ENCODE peak calls at places on chromosome 1, in five cellular contexts. M, L, I, K and C are unnamed samples.
A peak's percentile ranks its signal among the peaks of the same experiment; 100 is the strongest.

GRCh38 chr1:236148471-236148847 is 6.1 kb downstream of the GPR137B start:
- DNase-seq in M (no peak), L (no peak), I (no peak), K (no peak), C (no peak)

GRCh38 chr1:31760422-31760900 is 3.7 kb downstream of the ADGRB2 start:
- DNase-seq in M (no peak), L (peak; percentile 84), I (peak; percentile 22), K (peak; percentile 59), C (no peak)

GRCh38 chr1:3467096-3468036 is 12.9 kb downstream of the ARHGEF16 start:
- DNase-seq in M (no peak), L (no peak), I (no peak), K (peak; percentile 25), C (no peak)

GRCh38 chr1:38781872-38782617 is 77.5 kb downstream of the RRAGC start:
- DNase-seq in M (no peak), L (no peak), I (no peak), K (no peak), C (no peak)

GRCh38 chr1:148318123-148318899 is 164.8 kb downstream of the PPIAL4G start:
- DNase-seq in M (no peak), L (no peak), I (peak; percentile 56), K (no peak), C (peak; percentile 89)

GRCh38 chr1:25562101-25562927 is 18.9 kb downstream of the LDLRAP1 start:
- DNase-seq in M (peak; percentile 28), L (no peak), I (peak; percentile 91), K (no peak), C (no peak)

GRCh38 chr1:248884632-248885295 is 21.3 kb upstream of the PGBD2 start:
- DNase-seq in M (no peak), L (no peak), I (no peak), K (no peak), C (no peak)

GRCh38 chr1:66231162-66232077 is 302.5 kb upstream of the SGIP1 start:
- DNase-seq in M (no peak), L (no peak), I (no peak), K (no peak), C (no peak)

GRCh38 chr1:112807117-112807516 is 92.0 kb upstream of the PPM1J start:
- DNase-seq in M (no peak), L (no peak), I (no peak), K (no peak), C (no peak)

GRCh38 chr1:193283026-193283425 is 96.6 kb upstream of the B3GALT2 start:
- DNase-seq in M (no peak), L (peak; percentile 69), I (no peak), K (no peak), C (no peak)

GRCh38 chr1:15323351-15323988 is 76.4 kb downstream of the FHAD1 start:
- DNase-seq in M (no peak), L (peak; percentile 90), I (peak; percentile 67), K (peak; percentile 78), C (no peak)

GRCh38 chr1:108612496-108612895 is 48.4 kb downstream of the HENMT1 start:
- DNase-seq in M (no peak), L (no peak), I (no peak), K (no peak), C (no peak)

GRCh38 chr1:172382949-172383348 is 37.5 kb upstream of the C1orf105 start:
- DNase-seq in M (no peak), L (no peak), I (no peak), K (no peak), C (no peak)

GRCh38 chr1:101275672-101276071 is 38.9 kb downstream of the S1PR1 start:
- DNase-seq in M (no peak), L (no peak), I (no peak), K (no peak), C (peak; percentile 55)

GRCh38 chr1:204359131-204359473 is 627 bp downstream of the PLEKHA6 start:
- DNase-seq in M (no peak), L (peak; percentile 65), I (no peak), K (no peak), C (no peak)

GRCh38 chr1:178376008-178376407 is 120.8 kb downstream of the CLEC20A start:
- DNase-seq in M (no peak), L (peak; percentile 47), I (no peak), K (no peak), C (no peak)

GRCh38 chr1:15153184-15153841 is at the start of gene TMEM51:
- DNase-seq in M (no peak), L (peak; percentile 93), I (no peak), K (peak; percentile 93), C (no peak)

GRCh38 chr1:157279157-157280140 is 141.3 kb upstream of the ETV3 start:
- DNase-seq in M (no peak), L (peak; percentile 35), I (no peak), K (no peak), C (peak; percentile 91)

GRCh38 chr1:225917536-225917935 is 6.5 kb downstream of the PYCR2 start:
- DNase-seq in M (no peak), L (no peak), I (no peak), K (no peak), C (no peak)

GRCh38 chr1:7717769-7718368 is 53.2 kb upstream of the VAMP3 start:
- DNase-seq in M (no peak), L (peak; percentile 56), I (no peak), K (no peak), C (no peak)

GRCh38 chr1:25527946-25528595 is 15.3 kb upstream of the LDLRAP1 start:
- DNase-seq in M (no peak), L (no peak), I (no peak), K (no peak), C (no peak)

GRCh38 chr1:215529111-215529510 is 38.0 kb upstream of the KCTD3 start:
- DNase-seq in M (no peak), L (no peak), I (no peak), K (no peak), C (no peak)

GRCh38 chr1:43214465-43215444 is 42.6 kb downstream of the CFAP57 start:
- DNase-seq in M (no peak), L (no peak), I (no peak), K (no peak), C (no peak)

GRCh38 chr1:24308365-24309015 is 10.7 kb upstream of the GRHL3 start:
- DNase-seq in M (no peak), L (peak; percentile 90), I (no peak), K (no peak), C (no peak)

GRCh38 chr1:46188295-46189030 is 9.8 kb downstream of the POMGNT1 start:
- DNase-seq in M (no peak), L (peak; percentile 58), I (no peak), K (no peak), C (no peak)

GRCh38 chr1:28450561-28450960 is 55.3 kb upstream of the RCC1 start:
- DNase-seq in M (no peak), L (no peak), I (no peak), K (no peak), C (no peak)

GRCh38 chr1:2346691-2347408 is 44.5 kb downstream of the MORN1 start:
- DNase-seq in M (no peak), L (no peak), I (no peak), K (peak; percentile 16), C (no peak)

GRCh38 chr1:217026506-217026905 is 303.3 kb upstream of the ESRRG start:
- DNase-seq in M (no peak), L (no peak), I (no peak), K (no peak), C (no peak)

GRCh38 chr1:42816600-42817439 is at the start of the genes ERMAP and SVBP:
- DNase-seq in M (peak; percentile 63), L (peak; percentile 98), I (peak; percentile 93), K (peak; percentile 96), C (peak; percentile 97)

GRCh38 chr1:221712198-221712684 is 29.6 kb downstream of the DUSP10 start:
- DNase-seq in M (no peak), L (no peak), I (peak; percentile 74), K (no peak), C (no peak)

GRCh38 chr1:15197591-15198447 is 44.3 kb downstream of the TMEM51 start:
- DNase-seq in M (no peak), L (no peak), I (no peak), K (no peak), C (no peak)

GRCh38 chr1:237672748-237673147 is 218.0 kb downstream of the ZP4 start:
- DNase-seq in M (no peak), L (no peak), I (no peak), K (no peak), C (no peak)

GRCh38 chr1:212699839-212700596 is at the start of gene BATF3:
- DNase-seq in M (peak; percentile 9), L (peak; percentile 75), I (peak; percentile 38), K (peak; percentile 40), C (no peak)

GRCh38 chr1:75765697-75766355 is 20.2 kb upstream of the RABGGTB start:
- DNase-seq in M (no peak), L (no peak), I (no peak), K (no peak), C (no peak)

GRCh38 chr1:234605983-234606730 is 3.8 kb downstream of the IRF2BP2 start:
- DNase-seq in M (no peak), L (no peak), I (peak; percentile 64), K (peak; percentile 59), C (no peak)

DNA sequence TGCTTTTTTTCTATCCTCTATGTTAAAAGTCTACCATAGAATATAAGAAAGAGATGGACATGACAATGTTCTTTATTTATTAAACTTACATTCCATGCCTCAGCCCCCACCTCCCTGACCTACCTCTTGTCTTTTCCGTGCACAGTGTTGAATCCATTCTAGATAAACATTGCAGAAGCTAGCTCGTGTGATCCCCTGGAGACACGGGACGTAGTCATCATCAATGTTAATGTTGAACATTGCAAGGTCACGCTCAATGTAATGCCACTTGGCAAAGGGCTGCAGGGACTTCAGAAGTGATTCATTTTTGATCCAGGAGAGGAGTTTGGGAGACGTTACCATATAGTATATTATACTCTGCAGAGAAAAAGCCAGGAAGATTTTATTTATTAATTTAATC is 66.4 kb downstream of the NTPCR start:
- DNase-seq in M (no peak), L (no peak), I (no peak), K (no peak), C (no peak)
- H3K36me3 ChIP-seq in M (no peaks in the 10 kb centered on the region), L (no peaks in the 10 kb centered on the region), I (no peaks in the 10 kb centered on the region), K (no peaks in the 10 kb centered on the region), C (no peaks in the 10 kb centered on the region)

GRCh38 chr1:232630047-232630893 is at the start of gene SIPA1L2:
- DNase-seq in M (peak; percentile 53), L (peak; percentile 98), I (peak; percentile 84), K (peak; percentile 96), C (peak; percentile 94)

GRCh38 chr1:232630894-232631195 is 912 bp upstream of the SIPA1L2 start:
- DNase-seq in M (no peak), L (no peak), I (no peak), K (no peak), C (no peak)

GRCh38 chr1:232627645-232628334 is 2.1 kb downstream of the SIPA1L2 start:
- DNase-seq in M (no peak), L (peak; percentile 59), I (peak; percentile 60), K (no peak), C (no peak)

GRCh38 chr1:232628335-232629214 is 1.4 kb downstream of the SIPA1L2 start:
- DNase-seq in M (no peak), L (no peak), I (peak; percentile 7), K (no peak), C (no peak)

GRCh38 chr1:232629250-232630046 is 485 bp downstream of the SIPA1L2 start:
- DNase-seq in M (no peak), L (peak; percentile 81), I (peak; percentile 11), K (peak; percentile 25), C (no peak)
- H3K4me3 ChIP-seq in M (peak overlapping the region; percentile 78), L (peak overlapping the region; percentile 96), I (peak overlapping the region; percentile 29), K (peak overlapping the region; percentile 58), C (peak overlapping the region; percentile 98)

GRCh38 chr1:111761717-111762116 is 6.0 kb downstream of the DDX20 start:
- DNase-seq in M (no peak), L (no peak), I (no peak), K (no peak), C (no peak)
- H3K4me1 ChIP-seq in M (no peaks in the 10 kb centered on the region), L (no peaks in the 10 kb centered on the region), I (peaks cover 8% of the 10 kb centered on the region), K (no peaks in the 10 kb centered on the region), C (peaks cover 8% of the 10 kb centered on the region)

GRCh38 chr1:77954521-77954920 is 24.4 kb downstream of the FUBP1 start:
- DNase-seq in M (no peak), L (no peak), I (no peak), K (no peak), C (no peak)
- H3K36me3 ChIP-seq in M (peaks cover 77% of the 10 kb centered on the region), L (peaks cover 98% of the 10 kb centered on the region), I (peaks cover 70% of the 10 kb centered on the region), K (peaks cover 36% of the 10 kb centered on the region), C (peaks cover 96% of the 10 kb centered on the region)